ENCODE peak calls at places on chromosomes 16 and 17, in four cellular contexts. Q is ovary, H is prostate gland, V is heart left ventricle. G is an unnamed sample.

GRCh38 chr17:78583091-78583490 is 5.9 kb upstream of the DNAH17 start:
- DNase-seq in H (no peak), V (no peak), Q (no peak), G (no peak)

GRCh38 chr17:46063239-46063638 is 64.2 kb downstream of the STH start:
- DNase-seq in H (no peak), V (no peak), Q (no peak), G (no peak)

GRCh38 chr17:35373984-35374765 is 754 bp upstream of the SLFN11 start:
- DNase-seq in V (peak), Q (peak), H (peak), G (peak)

GRCh38 chr16:48901712-48902374 is 291.9 kb upstream of the N4BP1 start:
- DNase-seq in H (no peak), V (no peak), Q (no peak), G (no peak)

GRCh38 chr16:53213542-53213941 is 158.8 kb downstream of the CHD9 start:
- DNase-seq in V (no peak), Q (no peak), H (no peak), G (no peak)

GRCh38 chr16:59045496-59045895 is 311.4 kb upstream of the GOT2 start:
- DNase-seq in H (no peak), V (no peak), Q (no peak), G (no peak)

GRCh38 chr17:82338858-82339633 is 5.5 kb upstream of the SECTM1 start:
- DNase-seq in Q (peak), H (peak), V (peak), G (peak)

GRCh38 chr16:54275956-54276355 is 10.6 kb downstream of the IRX3 start:
- DNase-seq in H (no peak), Q (no peak), V (no peak), G (no peak)

GRCh38 chr17:56982312-56982711 is 4.4 kb downstream of the SCPEP1 start:
- DNase-seq in Q (no peak), V (no peak), H (peak), G (no peak)

GRCh38 chr17:80992948-80993624 is 1.4 kb downstream of the CHMP6 start:
- DNase-seq in Q (peak), V (peak), H (no peak), G (no peak)

GRCh38 chr16:28597692-28598261 is 927 bp upstream of the SULT1A2 start:
- DNase-seq in Q (no peak), H (no peak), V (no peak), G (no peak)

GRCh38 chr16:802914-803750 is 2.6 kb upstream of the GNG13 start:
- DNase-seq in V (no peak), H (no peak), Q (no peak), G (no peak)

GRCh38 chr17:77840156-77840555 is 118.3 kb upstream of the TNRC6C start:
- DNase-seq in H (no peak), V (peak), Q (no peak), G (no peak)

GRCh38 chr16:85637808-85638186 is 24.7 kb downstream of the GSE1 start:
- DNase-seq in Q (no peak), V (no peak), H (no peak), G (peak)

GRCh38 chr17:64300566-64300965 is 37.5 kb upstream of the TEX2 start:
- DNase-seq in Q (no peak), V (no peak), H (no peak), G (no peak)

GRCh38 chr16:79994413-79994812 is 393.9 kb upstream of the MAF start:
- DNase-seq in H (no peak), V (no peak), Q (no peak), G (no peak)

GRCh38 chr17:81388612-81389367 is 6.5 kb upstream of the BAHCC1 start:
- DNase-seq in V (peak), Q (no peak), H (no peak), G (no peak)

GRCh38 chr16:49961087-49961486 is 63.9 kb upstream of the CNEP1R1 start:
- DNase-seq in V (no peak), H (peak), Q (no peak), G (no peak)

GRCh38 chr16:85027349-85027967 is at the start of gene KIAA0513:
- DNase-seq in V (peak), Q (peak), H (peak), G (peak)

GRCh38 chr16:5841934-5842333 is 744.3 kb upstream of the EEF2KMT start:
- DNase-seq in V (no peak), H (no peak), Q (no peak), G (no peak)

GRCh38 chr16:8763899-8764298 is 33.5 kb downstream of the TMEM186 start:
- DNase-seq in H (no peak), V (no peak), Q (no peak), G (no peak)

GRCh38 chr16:16120382-16121184 is 102.7 kb downstream of the ABCC6 start:
- DNase-seq in H (no peak), Q (no peak), V (peak), G (peak)

GRCh38 chr17:45127209-45127582 is 5.1 kb downstream of the PLCD3 start:
- DNase-seq in Q (no peak), V (peak), H (no peak), G (no peak)

GRCh38 chr16:26705346-26705745 is 361.4 kb upstream of the C16orf82 start:
- DNase-seq in Q (no peak), V (no peak), H (no peak), G (no peak)

GRCh38 chr17:43840814-43841213 is 6.2 kb upstream of the CD300LG start:
- DNase-seq in H (no peak), V (no peak), Q (no peak), G (peak)

GRCh38 chr16:54194008-54194731 is 92.4 kb downstream of the IRX3 start:
- DNase-seq in H (peak), V (peak), Q (peak), G (peak)

GRCh38 chr17:67156269-67157199 is 88.5 kb downstream of the HELZ start:
- DNase-seq in H (no peak), Q (no peak), V (no peak), G (no peak)

GRCh38 chr17:50052241-50052788 is 3.6 kb upstream of the ITGA3 start:
- DNase-seq in Q (no peak), H (peak), V (no peak), G (no peak)
- TF ChIP-seq POLR2A in Q (no peak), H (no peak), V (no peak), G (no peak)

GRCh38 chr16:69311533-69312388 is 611 bp downstream of the VPS4A start:
- DNase-seq in V (no peak), H (no peak), Q (no peak), G (peak)
- TF ChIP-seq POLR2A in V (no peak), H (peak), Q (no peak), G (no peak)

DNA sequence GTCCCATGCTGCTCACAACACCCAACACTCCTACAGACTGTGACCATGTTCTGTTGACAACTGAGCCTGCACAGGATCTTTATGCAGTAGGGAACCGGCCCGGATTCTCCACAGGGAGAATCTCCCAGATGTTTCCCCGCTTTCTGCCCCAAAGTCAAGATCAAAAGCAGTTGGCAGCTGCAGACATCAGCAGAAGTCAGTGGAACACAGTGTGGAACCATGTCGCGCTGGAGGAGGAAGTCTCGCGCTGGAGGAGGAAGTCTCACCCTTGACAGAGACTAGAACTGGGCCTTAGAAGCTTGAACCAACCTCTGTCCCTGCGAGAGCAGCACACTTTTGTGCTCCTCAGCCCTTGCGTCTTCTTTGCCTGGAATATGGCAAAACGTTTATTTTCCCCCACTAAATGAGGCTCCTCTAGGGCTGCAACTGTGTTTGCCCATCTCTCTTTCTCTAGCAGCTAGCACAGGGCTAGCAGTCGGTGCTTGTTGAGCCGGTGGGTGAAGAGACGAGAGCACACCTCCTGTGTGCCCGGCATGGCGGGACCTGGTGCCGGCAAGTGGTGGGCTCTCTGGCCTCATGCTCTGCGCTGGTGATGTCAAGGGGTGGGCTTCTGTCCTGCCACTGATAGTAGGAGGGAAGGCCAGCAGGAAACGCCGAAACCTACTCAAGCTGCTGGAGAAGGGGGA is 2.1 kb upstream of the MRC2 start:
- DNase-seq in H (no peak), Q (no peak), V (no peak), G (no peak)
- TF ChIP-seq POLR2A in H (no peak), Q (no peak), V (no peak), G (no peak)

GRCh38 chr17:41580651-41581365 is 5.9 kb downstream of the KRT14 start:
- DNase-seq in H (no peak), Q (no peak), V (no peak), G (no peak)

GRCh38 chr17:41578971-41579370 is 7.1 kb upstream of the KRT9 start:
- DNase-seq in Q (no peak), H (no peak), V (no peak), G (no peak)

GRCh38 chr17:41578538-41578937 is 6.7 kb upstream of the KRT9 start:
- DNase-seq in Q (no peak), V (no peak), H (no peak), G (no peak)

GRCh38 chr17:41580244-41580575 is 6.5 kb downstream of the KRT14 start:
- DNase-seq in V (no peak), H (no peak), Q (no peak), G (no peak)

DNA sequence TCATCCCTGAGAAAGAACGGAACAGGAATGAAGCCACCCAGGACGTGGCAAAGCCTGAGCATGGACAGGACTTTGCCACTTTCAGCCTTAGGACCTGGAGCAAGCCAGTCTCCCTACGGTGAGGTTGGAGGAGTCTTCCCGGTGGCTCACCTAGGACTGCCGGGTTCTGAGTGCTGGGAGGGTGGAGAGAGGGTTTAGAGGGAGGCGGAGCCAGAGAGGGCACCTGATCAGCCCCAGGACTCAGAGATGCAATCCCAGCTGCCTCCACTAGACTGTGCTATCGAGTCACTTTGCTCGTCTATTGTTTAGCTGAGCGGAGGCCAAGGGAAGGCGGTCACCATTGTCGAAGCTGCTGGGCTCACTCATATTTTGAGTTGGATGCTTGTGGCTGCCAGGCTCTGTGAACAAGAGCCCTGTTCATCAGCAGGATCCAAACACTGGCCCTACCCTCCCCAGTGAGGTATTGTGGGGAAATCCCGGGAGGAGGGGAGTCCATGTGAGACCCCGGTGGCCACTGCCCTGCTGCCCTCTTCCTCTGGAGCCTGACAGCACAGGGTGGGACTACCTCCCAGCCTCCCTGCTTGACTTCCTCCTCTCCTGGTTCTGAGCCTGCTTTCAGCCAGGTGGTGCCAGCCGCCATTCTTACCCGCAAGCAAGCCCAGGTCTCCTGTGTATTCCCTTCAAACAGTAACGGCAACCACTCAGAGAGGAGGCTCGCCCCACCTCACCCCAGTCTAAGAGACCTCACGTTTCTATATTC is 7.0 kb downstream of the KRT14 start:
- DNase-seq in V (peak), Q (peak), H (peak), G (peak)
- TF ChIP-seq POLR2A in V (no peak), Q (no peak), H (peak), G (peak)

DNA sequence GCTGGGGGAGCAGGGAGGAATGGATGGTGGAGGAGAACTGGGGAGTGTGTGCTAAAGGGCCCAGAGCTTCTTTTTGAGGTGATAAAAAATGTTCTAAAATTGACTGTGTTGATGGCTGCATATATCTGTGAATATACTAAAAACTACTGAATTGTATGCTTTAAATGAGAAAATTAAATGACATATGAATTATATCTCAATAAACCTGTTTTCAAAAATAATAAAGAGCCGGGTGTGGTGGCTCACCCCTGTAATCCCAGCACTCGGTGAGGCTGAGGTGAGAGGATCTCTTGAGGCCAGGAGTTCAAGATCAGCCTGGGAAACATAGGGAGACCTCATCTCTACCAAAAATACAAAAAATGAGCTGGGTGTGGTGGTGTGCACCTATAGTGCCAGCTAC is 16.8 kb downstream of the SRL start:
- DNase-seq in V (no peak), H (no peak), Q (no peak), G (no peak)
- TF ChIP-seq POLR2A in V (no peak), H (no peak), Q (no peak), G (no peak)

DNA sequence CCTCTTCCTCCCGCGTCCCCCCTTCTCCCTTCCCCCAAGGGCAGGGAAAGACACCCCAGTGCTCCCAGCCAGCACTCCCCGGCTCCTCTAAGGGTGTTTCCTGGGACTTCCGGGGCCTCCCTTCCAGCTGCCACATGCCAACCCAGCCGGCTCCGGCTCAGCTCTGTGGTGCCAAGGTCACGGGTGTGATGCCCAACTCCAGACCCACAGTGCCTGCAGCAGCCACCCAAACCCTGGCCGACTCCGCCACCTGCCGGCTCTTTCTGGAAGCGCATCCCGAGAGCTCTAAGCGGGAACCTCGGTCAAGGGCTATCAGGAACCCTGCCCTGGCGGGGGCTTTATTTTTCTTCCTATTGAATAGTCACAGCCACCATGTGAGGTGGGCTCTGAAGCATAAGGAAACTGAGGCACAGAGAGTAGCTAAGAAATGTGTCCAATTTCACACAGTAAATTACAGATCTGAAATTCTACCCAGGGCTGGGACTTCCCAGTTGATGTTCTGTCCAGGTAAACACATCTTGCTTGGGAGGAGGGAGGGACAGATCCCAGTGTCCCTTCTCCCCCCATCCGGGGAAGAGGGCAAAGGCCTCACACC is 3.3 kb upstream of the PPP1R1B start:
- DNase-seq in Q (peak), V (peak), H (peak), G (peak)
- TF ChIP-seq POLR2A in Q (no peak), V (no peak), H (no peak), G (no peak)

G was measured in testis.